ENCODE peak calls at places on chromosomes 13 and 19, in ten cellular contexts. D is astrocyte; G is CD8-positive, alpha-beta T cell; O is heart left ventricle; M is lower leg skin; B is AG09319; N is breast epithelium; K is H9; F is pancreas; Z is lower lobe of right lung. Q is an unnamed sample.

GRCh38 chr19:35555301-35556005 is 8.0 kb downstream of the ATP4A start:
- DNase-seq in K (peak), O (no peak), G (no peak), B (no peak), D (no peak), M (no peak), F (peak), Z (no peak), N (no peak), Q (no peak)

GRCh38 chr13:98484289-98485219 is 92.4 kb downstream of the STK24 start:
- DNase-seq in B (peak), Z (peak), N (peak), M (peak), K (peak), O (peak), F (peak), D (peak), G (peak), Q (peak)

GRCh38 chr13:33326723-33327122 is 41.2 kb upstream of the STARD13 start:
- DNase-seq in N (no peak), K (no peak), G (no peak), M (no peak), B (no peak), F (no peak), O (no peak), Z (no peak), D (no peak), Q (no peak)

GRCh38 chr19:14722127-14722526 is 32.3 kb downstream of the ZNF333 start:
- DNase-seq in K (no peak), N (no peak), D (no peak), O (no peak), F (no peak), B (no peak), Z (no peak), M (no peak), G (no peak), Q (no peak)

GRCh38 chr13:105165449-105166125 is 1369.9 kb downstream of the EFNB2 start:
- DNase-seq in O (no peak), D (no peak), G (no peak), N (no peak), K (no peak), B (no peak), M (no peak), F (no peak), Z (peak), Q (no peak)

GRCh38 chr13:114229486-114229885 is 5.2 kb upstream of the CDC16 start:
- DNase-seq in M (no peak), N (no peak), B (no peak), K (no peak), D (peak), O (no peak), G (no peak), F (no peak), Z (no peak), Q (no peak)

GRCh38 chr13:93455881-93456280 is 229.3 kb downstream of the GPC6 start:
- DNase-seq in B (no peak), O (no peak), M (no peak), K (no peak), N (no peak), D (no peak), F (no peak), G (no peak), Z (no peak), Q (no peak)

GRCh38 chr19:5090780-5091575 is 122.1 kb downstream of the KDM4B start:
- DNase-seq in F (peak), G (no peak), K (no peak), N (no peak), D (peak), O (peak), M (no peak), Z (no peak), B (no peak), Q (no peak)

GRCh38 chr13:62747152-62747551 is 1331.5 kb upstream of the PCDH20 start:
- DNase-seq in B (no peak), K (no peak), F (no peak), N (no peak), O (no peak), Z (no peak), G (no peak), D (no peak), M (no peak), Q (no peak)

GRCh38 chr13:46478641-46479040 is 74.3 kb upstream of the LRCH1 start:
- DNase-seq in M (no peak), O (no peak), G (no peak), F (no peak), K (no peak), D (no peak), N (no peak), Z (no peak), B (no peak), Q (no peak)

GRCh38 chr13:112962911-112963625 is 5.9 kb upstream of the MCF2L start:
- DNase-seq in G (no peak), M (no peak), K (no peak), D (no peak), F (peak), Z (no peak), B (no peak), N (no peak), O (no peak), Q (no peak)

GRCh38 chr13:26964278-26965057 is 203.9 kb upstream of the GPR12 start:
- DNase-seq in K (no peak), M (no peak), F (peak), D (peak), N (no peak), B (no peak), O (peak), G (no peak), Z (no peak), Q (no peak)

GRCh38 chr19:35222373-35223005 is 6.0 kb downstream of the FAM187B start:
- DNase-seq in D (no peak), F (no peak), O (no peak), K (no peak), N (no peak), G (no peak), Z (no peak), B (no peak), M (peak), Q (no peak)

GRCh38 chr19:39916851-39917396 is 17.5 kb downstream of the FCGBP start:
- DNase-seq in B (no peak), D (no peak), M (peak), K (no peak), N (no peak), O (no peak), Z (no peak), F (no peak), G (no peak), Q (no peak)

GRCh38 chr19:4849019-4849418 is 17.5 kb upstream of the TICAM1 start:
- DNase-seq in M (no peak), Z (no peak), D (no peak), B (no peak), N (no peak), G (no peak), K (no peak), O (no peak), F (no peak), Q (no peak)

GRCh38 chr13:34816543-34816942 is 125.5 kb upstream of the NBEA start:
- DNase-seq in D (peak), N (no peak), G (no peak), M (no peak), Z (no peak), B (peak), F (no peak), O (no peak), K (no peak), Q (no peak)

GRCh38 chr19:58406818-58407657 is 1.4 kb upstream of the ZNF584 start:
- DNase-seq in N (no peak), Z (no peak), M (no peak), D (no peak), B (no peak), O (no peak), G (no peak), K (peak), F (no peak), Q (no peak)

GRCh38 chr19:58395220-58395978 is at the start of gene RNF225:
- DNase-seq in B (no peak), K (peak), O (no peak), D (no peak), N (peak), M (no peak), G (no peak), F (peak), Z (no peak), Q (no peak)

DNA sequence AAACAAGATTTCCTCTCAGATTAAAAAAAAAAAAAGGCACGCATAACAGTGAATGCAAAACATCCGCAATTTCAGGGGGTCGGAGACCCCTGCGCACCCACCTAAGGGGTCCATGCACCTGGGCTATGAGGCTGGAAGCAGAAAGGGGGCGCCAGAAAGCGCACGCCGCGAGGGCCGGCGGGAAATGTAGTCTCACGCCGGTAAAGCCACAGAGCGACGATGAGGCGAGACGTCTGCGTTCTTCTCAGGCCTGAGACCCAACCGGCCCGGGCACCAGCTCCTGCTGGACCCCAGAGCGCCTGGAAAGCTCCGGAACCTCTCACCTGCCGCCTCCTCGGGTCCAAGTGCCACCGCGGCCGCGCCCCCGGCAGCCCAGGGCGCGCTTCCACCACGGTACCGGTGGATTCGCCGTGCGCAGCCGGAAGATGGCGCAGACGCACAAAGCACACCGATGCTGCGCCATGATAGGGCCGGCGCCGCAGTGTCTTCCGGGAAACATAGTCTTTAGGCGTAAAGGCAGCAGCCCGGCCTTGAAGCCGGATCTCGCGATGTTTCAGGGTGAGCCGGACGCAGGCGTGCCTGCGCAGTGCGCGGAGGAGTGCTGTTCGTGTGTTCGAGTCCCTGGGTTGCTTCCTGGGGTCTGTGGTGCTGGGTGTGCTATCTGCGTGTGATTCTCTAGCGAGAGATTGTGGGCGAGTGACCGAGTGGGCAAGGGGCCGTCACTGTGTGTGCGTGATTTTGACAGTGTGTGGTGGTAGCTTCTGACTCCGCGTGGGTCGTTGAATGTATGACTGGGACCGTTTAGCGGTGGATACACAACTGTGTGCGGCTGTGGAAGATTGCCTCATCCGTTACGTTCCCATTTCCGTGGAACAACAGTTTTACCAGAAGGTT is at the start of gene ZNF582:
- DNase-seq in Z (peak), F (peak), G (peak), D (peak), K (peak), M (peak), N (peak), O (peak), B (peak), Q (peak)
- TF ChIP-seq CTCF in Z (peak), F (peak), G (peak), D (peak), K (peak), M (no peak), N (peak), O (peak), B (peak), Q (no peak)

DNA sequence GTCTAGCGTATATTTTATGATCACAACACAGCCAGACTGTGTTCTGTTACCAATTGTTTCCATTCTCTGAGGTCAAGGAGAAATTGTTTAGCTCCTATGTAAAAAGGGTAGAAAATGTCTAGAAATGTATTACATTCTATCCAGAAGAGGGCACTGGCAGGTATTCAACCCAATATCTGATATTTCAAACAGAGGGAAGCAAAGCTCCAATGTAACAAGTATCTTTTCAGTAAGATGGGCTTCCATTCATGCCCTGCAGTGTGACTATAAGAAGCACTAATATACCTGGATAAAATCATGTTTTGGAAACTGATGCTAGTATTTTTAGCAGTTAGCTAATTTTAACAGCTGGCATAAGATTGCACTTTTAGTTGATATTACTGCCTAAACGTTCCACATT is 312.7 kb downstream of the FGF14 start:
- DNase-seq in F (no peak), D (no peak), G (no peak), B (no peak), K (no peak), Z (no peak), N (no peak), O (no peak), M (no peak), Q (no peak)
- TF ChIP-seq CTCF in F (no peak), D (no peak), G (no peak), B (no peak), K (no peak), Z (no peak), N (no peak), O (no peak), M (no peak), Q (no peak)

GRCh38 chr19:18999896-19000620 is 33.3 kb downstream of the SUGP2 start:
- DNase-seq in D (no peak), M (no peak), K (no peak), O (no peak), Z (no peak), F (no peak), B (no peak), N (no peak), G (no peak), Q (no peak)
- TF ChIP-seq CTCF in D (peak), M (no peak), K (peak), O (no peak), Z (no peak), F (no peak), B (peak), N (peak), G (no peak), Q (no peak)

DNA sequence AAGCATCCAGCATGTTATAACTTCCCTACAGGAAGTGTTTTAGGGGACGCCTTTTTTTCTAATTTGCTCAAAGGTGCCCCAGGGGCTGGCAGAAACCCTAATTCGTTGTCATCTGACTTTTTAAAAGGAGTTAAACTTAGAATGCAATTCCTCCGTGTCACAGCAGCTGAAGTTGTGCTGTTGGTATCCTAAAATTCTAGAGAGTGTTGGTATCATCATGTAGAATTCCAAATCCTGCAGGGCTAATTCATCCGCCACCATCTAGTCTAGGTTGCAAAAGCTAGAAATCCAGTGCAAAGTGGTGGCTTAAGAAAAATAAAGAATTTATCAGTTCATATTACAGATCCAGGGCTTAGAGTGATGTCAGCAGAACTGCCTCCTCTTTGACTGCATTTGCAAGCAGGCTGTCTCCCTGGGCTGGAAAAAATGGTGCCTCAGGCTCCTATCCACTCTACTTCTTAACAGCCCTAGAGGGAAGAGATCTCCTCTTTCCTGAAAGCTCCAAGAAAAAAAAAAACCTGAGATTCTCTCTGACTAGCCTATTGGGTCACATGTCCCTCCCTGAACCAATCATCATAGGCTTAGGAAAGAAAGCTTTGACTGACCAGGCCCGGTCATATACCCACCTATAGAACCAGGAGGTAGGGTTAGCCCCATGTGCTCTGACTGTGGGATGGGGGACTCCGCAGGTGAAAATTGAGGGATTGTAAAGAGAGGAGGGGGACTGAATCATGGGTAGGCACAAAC is 73.0 kb downstream of the MAP4K1 start:
- DNase-seq in G (no peak), O (no peak), F (no peak), N (no peak), M (no peak), K (no peak), B (peak), Z (peak), D (no peak), Q (no peak)
- TF ChIP-seq CTCF in G (peak), O (peak), F (peak), N (peak), M (no peak), K (no peak), B (peak), Z (no peak), D (no peak), Q (no peak)

GRCh38 chr19:46347572-46347883 is 641 bp downstream of the PPP5C start:
- DNase-seq in B (no peak), G (no peak), O (no peak), Z (no peak), D (no peak), F (no peak), K (no peak), M (no peak), N (no peak), Q (no peak)
- TF ChIP-seq CTCF in B (no peak), G (no peak), O (no peak), Z (no peak), D (no peak), F (no peak), K (no peak), M (no peak), N (no peak), Q (no peak)

GRCh38 chr19:18798384-18799352 is 7.6 kb upstream of the COMP start:
- DNase-seq in B (no peak), F (no peak), K (peak), M (no peak), Z (no peak), D (no peak), O (no peak), N (no peak), G (no peak), Q (no peak)
- TF ChIP-seq CTCF in B (no peak), F (no peak), K (peak), M (no peak), Z (no peak), D (no peak), O (no peak), N (no peak), G (no peak), Q (no peak)